ENCODE peak calls at places on chromosomes 7 and 10, in nine cellular contexts. T is testis, C is cardiac muscle cell, I is left lung, W is psoas muscle, H is heart left ventricle, E is astrocyte, U is stomach, Z is ascending aorta. D is an unnamed sample. For H3K36me3, the result is how much of the 10 kb centered on the place peaks cover.

GRCh38 chr7:79749851-79750250 is 296.4 kb upstream of the MAGI2 start:
- DNase-seq in T (no peak), C (no peak), I (no peak), W (no peak), H (no peak), E (no peak), U (no peak), Z (no peak), D (no peak)

GRCh38 chr7:131235489-131236317 is 92.0 kb upstream of the MKLN1 start:
- DNase-seq in T (no peak), C (no peak), I (no peak), W (no peak), H (peak), E (peak), U (peak), Z (peak), D (peak)

GRCh38 chr10:69449841-69450240 is 1.4 kb upstream of the TSPAN15 start:
- DNase-seq in T (peak), C (peak), I (no peak), W (no peak), H (peak), E (no peak), U (peak), Z (peak), D (peak)

GRCh38 chr10:126186746-126187145 is 201.5 kb downstream of the ADAM12 start:
- DNase-seq in T (no peak), C (no peak), I (no peak), W (no peak), H (no peak), E (no peak), U (no peak), Z (no peak), D (peak)

GRCh38 chr10:94630017-94630688 is 53.4 kb upstream of the CYP2C18 start:
- DNase-seq in T (no peak), C (peak), I (no peak), W (no peak), H (no peak), E (peak), U (no peak), Z (no peak), D (peak)

GRCh38 chr7:130699686-130700085 is 13.3 kb upstream of the TSGA13 start:
- DNase-seq in T (no peak), C (no peak), I (no peak), W (no peak), H (no peak), E (no peak), U (no peak), Z (no peak), D (peak)

GRCh38 chr7:48537561-48537960 is 366.3 kb downstream of the ABCA13 start:
- DNase-seq in T (no peak), C (no peak), I (no peak), W (no peak), H (no peak), E (no peak), U (no peak), Z (no peak), D (peak)

GRCh38 chr10:80078448-80079311 is at the start of gene TMEM254:
- DNase-seq in T (peak), C (peak), I (peak), W (peak), H (peak), E (peak), U (peak), Z (peak), D (peak)

GRCh38 chr7:69123003-69123402 is 475.3 kb upstream of the AUTS2 start:
- DNase-seq in T (no peak), C (no peak), I (no peak), W (no peak), H (no peak), E (no peak), U (no peak), Z (no peak), D (no peak)

GRCh38 chr10:76647276-76647675 is 990.3 kb downstream of the KCNMA1 start:
- DNase-seq in T (no peak), C (no peak), I (no peak), W (no peak), H (no peak), E (peak), U (no peak), Z (no peak), D (no peak)

GRCh38 chr7:107660381-107661080 is at the start of gene SLC26A4:
- DNase-seq in T (peak), C (no peak), I (no peak), W (peak), H (no peak), E (no peak), U (no peak), Z (no peak), D (no peak)

GRCh38 chr10:46223064-46223480 is 63.7 kb upstream of the ANTXRL start:
- DNase-seq in T (peak), C (no peak), I (no peak), W (no peak), H (no peak), E (no peak), U (peak), Z (no peak), D (no peak)

GRCh38 chr7:44309271-44310091 is 15.9 kb downstream of the CAMK2B start:
- DNase-seq in T (peak), C (peak), I (peak), W (peak), H (no peak), E (peak), U (peak), Z (peak), D (peak)

GRCh38 chr7:157495177-157495553 is 158.4 kb downstream of the DNAJB6 start:
- DNase-seq in T (no peak), C (no peak), I (no peak), W (no peak), H (no peak), E (no peak), U (no peak), Z (no peak), D (no peak)

GRCh38 chr10:94963901-94964300 is 25.4 kb downstream of the CYP2C9 start:
- DNase-seq in T (peak), C (peak), I (no peak), W (no peak), H (no peak), E (peak), U (no peak), Z (no peak), D (peak)

GRCh38 chr7:423312-424260 is 96.1 kb downstream of the PDGFA start:
- DNase-seq in T (no peak), C (no peak), I (no peak), W (no peak), H (no peak), E (no peak), U (no peak), Z (no peak), D (no peak)

GRCh38 chr7:148914208-148914777 is 30.2 kb upstream of the EZH2 start:
- DNase-seq in T (no peak), C (no peak), I (no peak), W (no peak), H (no peak), E (peak), U (no peak), Z (no peak), D (peak)

GRCh38 chr10:96637709-96638108 is 50.9 kb upstream of the TM9SF3 start:
- DNase-seq in T (no peak), C (no peak), I (no peak), W (no peak), H (no peak), E (no peak), U (no peak), Z (peak), D (no peak)

GRCh38 chr7:158375034-158375433 is 212.6 kb downstream of the PTPRN2 start:
- DNase-seq in T (no peak), C (no peak), I (no peak), W (no peak), H (no peak), E (no peak), U (no peak), Z (no peak), D (peak)

GRCh38 chr7:151138541-151138910 is 29.0 kb downstream of the GBX1 start:
- DNase-seq in T (no peak), C (no peak), I (no peak), W (no peak), H (no peak), E (no peak), U (no peak), Z (peak), D (no peak)

GRCh38 chr7:95396136-95397032 is at the start of gene PON3:
- DNase-seq in T (peak), C (no peak), I (peak), W (peak), H (peak), E (no peak), U (peak), Z (no peak), D (peak)

GRCh38 chr10:103598654-103599115 is 105.2 kb downstream of the NEURL1 start:
- DNase-seq in T (peak), C (peak), I (no peak), W (peak), H (no peak), E (peak), U (peak), Z (no peak), D (peak)

GRCh38 chr7:131354390-131354789 is 26.7 kb downstream of the MKLN1 start:
- DNase-seq in T (no peak), C (no peak), I (no peak), W (no peak), H (no peak), E (no peak), U (no peak), Z (no peak), D (no peak)

GRCh38 chr7:17298840-17299476 is 506 bp downstream of the AHR start:
- DNase-seq in T (peak), C (peak), I (peak), W (peak), H (peak), E (no peak), U (peak), Z (peak), D (no peak)

GRCh38 chr10:127243490-127244272 is 47.3 kb upstream of the INSYN2A start:
- DNase-seq in T (peak), C (peak), I (no peak), W (no peak), H (peak), E (peak), U (peak), Z (no peak), D (peak)
- TF ChIP-seq CTCF in T (no peak), C (peak), I (no peak), W (no peak), H (peak), E (peak), U (peak), Z (peak), D (peak)

GRCh38 chr7:99990417-99990816 is 14.6 kb upstream of the AZGP1 start:
- DNase-seq in T (no peak), C (no peak), I (peak), W (no peak), H (no peak), E (no peak), U (no peak), Z (no peak), D (no peak)
- H3K4me3 ChIP-seq in T (no peak), C (peak), I (no peak), W (peak), H (peak), E (peak), U (peak), Z (no peak), D (no peak)

GRCh38 chr7:19964198-19964597 is 190.8 kb upstream of the TMEM196 start:
- DNase-seq in T (no peak), C (no peak), I (no peak), W (no peak), H (no peak), E (peak), U (no peak), Z (no peak), D (peak)

GRCh38 chr7:19957664-19958063 is 184.2 kb upstream of the TMEM196 start:
- DNase-seq in T (no peak), C (no peak), I (no peak), W (no peak), H (no peak), E (peak), U (no peak), Z (no peak), D (peak)

GRCh38 chr7:19963695-19964094 is 190.3 kb upstream of the TMEM196 start:
- DNase-seq in T (no peak), C (no peak), I (no peak), W (no peak), H (no peak), E (no peak), U (no peak), Z (no peak), D (no peak)

DNA sequence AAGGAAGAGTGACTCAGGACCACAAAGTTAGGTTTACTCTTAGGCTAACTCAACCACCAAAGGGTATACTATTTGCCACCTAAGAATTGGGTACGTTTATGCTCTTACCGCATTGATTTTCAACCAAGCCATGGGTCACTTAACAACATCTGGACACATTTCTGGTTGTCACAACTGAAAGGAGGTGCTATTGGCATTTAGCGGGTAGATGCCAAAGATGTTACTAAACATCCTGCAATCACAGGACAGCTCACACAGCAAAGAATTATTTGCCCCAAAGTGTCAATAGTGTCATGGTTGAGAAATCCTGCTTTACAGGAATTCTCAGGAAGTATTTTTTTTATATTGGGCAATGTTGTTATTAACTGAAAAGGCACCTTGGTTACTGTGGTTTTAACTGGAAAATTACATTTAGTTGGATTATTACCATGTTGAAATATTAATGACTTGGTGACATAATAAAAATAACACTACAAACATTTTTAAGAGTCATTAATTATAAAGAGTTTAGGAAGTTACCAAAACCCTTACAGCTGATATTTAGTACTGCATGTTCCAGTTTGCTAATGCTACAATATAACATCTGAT is 185.0 kb upstream of the TMEM196 start:
- DNase-seq in T (no peak), C (no peak), I (no peak), W (no peak), H (no peak), E (peak), U (no peak), Z (no peak), D (peak)
- H3K36me3 ChIP-seq in T (under half), C (under half), I (under half), W (under half), H (under half), E (under half), U (under half), Z (under half), D (under half)

DNA sequence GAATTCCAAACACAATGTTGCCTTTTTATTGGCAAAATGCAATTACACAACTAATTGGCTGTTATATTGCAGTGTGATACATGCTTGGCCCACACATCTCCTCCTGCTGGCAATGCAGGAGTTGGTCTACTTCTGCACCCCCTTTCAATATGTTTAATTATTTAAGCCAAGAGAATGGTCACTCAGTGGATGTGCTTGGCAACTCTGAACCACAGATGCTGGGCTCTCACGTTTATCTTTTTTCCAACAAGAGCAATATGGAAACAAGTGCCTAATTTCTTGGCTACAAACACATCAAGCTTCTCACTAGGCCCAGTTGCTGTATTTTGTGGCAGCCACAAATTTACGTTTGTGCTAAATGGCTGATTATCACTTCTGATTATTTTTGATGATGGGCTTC is 1149.2 kb upstream of the CELF2 start:
- DNase-seq in T (no peak), C (no peak), I (no peak), W (no peak), H (no peak), E (no peak), U (no peak), Z (no peak), D (no peak)
- TF ChIP-seq CTCF in T (no peak), C (no peak), I (no peak), W (no peak), H (no peak), E (no peak), U (no peak), Z (no peak), D (no peak)

GRCh38 chr7:30320392-30320791 is 36.0 kb downstream of the ZNRF2 start:
- DNase-seq in T (no peak), C (no peak), I (no peak), W (no peak), H (no peak), E (no peak), U (no peak), Z (no peak), D (no peak)
- H3K4me3 ChIP-seq in T (no peak), C (no peak), I (no peak), W (no peak), H (no peak), E (no peak), U (no peak), Z (no peak), D (no peak)

DNA sequence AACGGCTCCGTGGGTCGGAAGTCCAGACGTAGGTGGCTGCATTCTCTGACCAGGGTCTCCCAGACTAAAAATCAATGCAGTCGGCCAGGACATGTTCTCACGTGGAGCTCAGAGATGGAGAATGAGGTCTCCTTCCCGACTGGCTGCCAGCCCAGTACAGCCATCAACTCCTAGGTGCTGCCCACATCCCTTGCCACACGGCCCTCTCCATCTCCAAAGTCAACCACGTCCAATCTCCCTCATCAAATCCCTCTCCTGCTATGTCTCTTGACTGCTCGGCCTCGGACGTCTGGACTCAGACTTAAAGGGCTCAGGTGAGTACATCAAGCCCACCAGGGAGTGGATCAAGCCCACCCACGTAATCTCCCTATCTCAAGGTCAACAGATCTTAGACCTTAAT is 6.9 kb downstream of the MAD1L1 start:
- DNase-seq in T (no peak), C (no peak), I (no peak), W (no peak), H (no peak), E (no peak), U (no peak), Z (no peak), D (no peak)
- H3K36me3 ChIP-seq in T (under half), C (under half), I (half or more), W (under half), H (under half), E (under half), U (half or more), Z (under half), D (under half)

D was measured in bronchial epithelial cell.